ENCODE peak calls at places on chromosomes 16 and 17, in four cellular contexts. K is left lung; J is CD8-positive, alpha-beta T cell; O is stomach. T is an unnamed sample.

GRCh38 chr17:226108-226772 is 44.8 kb upstream of the DOC2B start:
- DNase-seq in K (no peak), J (no peak), O (no peak), T (peak; percentile 7)

GRCh38 chr16:3187798-3188674 is at the start of gene OR1F1:
- DNase-seq in K (no peak), J (peak; percentile 60), O (no peak), T (no peak)

GRCh38 chr16:55386534-55387296 is 62.7 kb downstream of the IRX6 start:
- DNase-seq in K (no peak), J (no peak), O (no peak), T (no peak)

GRCh38 chr17:6366144-6366755 is 68.7 kb downstream of the AIPL1 start:
- DNase-seq in K (no peak), J (no peak), O (no peak), T (no peak)

GRCh38 chr17:34626141-34626681 is 46.8 kb downstream of the TMEM132E start:
- DNase-seq in K (no peak), J (no peak), O (no peak), T (no peak)

GRCh38 chr16:51523400-51523799 is 372.3 kb upstream of the SALL1 start:
- DNase-seq in K (no peak), J (no peak), O (no peak), T (no peak)

GRCh38 chr16:50300942-50301625 is 34.7 kb downstream of the ADCY7 start:
- DNase-seq in K (peak; percentile 61), J (no peak), O (no peak), T (peak; percentile 27)

GRCh38 chr16:57938936-57939871 is 31.7 kb downstream of the CNGB1 start:
- DNase-seq in K (no peak), J (no peak), O (peak; percentile 74), T (peak; percentile 79)

GRCh38 chr16:24070851-24071250 is 185.3 kb upstream of the CACNG3 start:
- DNase-seq in K (no peak), J (no peak), O (no peak), T (no peak)

GRCh38 chr16:25089346-25089745 is 22.2 kb upstream of the LCMT1 start:
- DNase-seq in K (no peak), J (no peak), O (no peak), T (peak; percentile 53)

GRCh38 chr17:40850287-40850972 is 16.6 kb downstream of the KRT12 start:
- DNase-seq in K (no peak), J (no peak), O (no peak), T (no peak)

GRCh38 chr17:231191-231965 is 49.9 kb upstream of the DOC2B start:
- DNase-seq in K (no peak), J (no peak), O (no peak), T (peak; percentile 15)

GRCh38 chr17:17555151-17555550 is 36.4 kb downstream of the PEMT start:
- DNase-seq in K (peak; percentile 62), J (no peak), O (no peak), T (no peak)

GRCh38 chr17:63772801-63773271 is 561 bp downstream of the CCDC47 start:
- DNase-seq in K (no peak), J (no peak), O (no peak), T (no peak)

DNA sequence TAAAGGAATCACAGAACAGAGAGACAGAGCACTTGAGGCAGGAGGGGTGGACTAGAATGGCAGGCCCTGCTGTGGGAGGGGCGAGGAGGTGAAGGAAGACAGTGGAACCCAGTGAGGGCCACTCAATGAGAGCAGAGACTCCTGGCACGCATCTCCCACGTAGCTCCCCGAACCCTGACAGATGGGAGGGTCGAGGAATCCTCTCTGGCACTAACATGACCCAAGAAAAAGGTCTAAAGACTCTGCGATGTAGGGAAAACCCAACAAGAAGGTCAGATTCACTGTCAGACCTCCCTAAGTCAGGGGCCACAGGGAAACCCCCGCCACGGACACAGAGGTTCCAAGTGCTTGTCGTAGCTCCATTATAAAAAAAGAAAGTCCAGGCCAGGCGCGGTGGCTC is 15.0 kb downstream of the ZDHHC7 start:
- DNase-seq in K (no peak), J (no peak), O (no peak), T (no peak)
- H3K4me1 ChIP-seq in K (peaks cover 33% of the 10 kb centered on the region), J (no peaks in the 10 kb centered on the region), O (peaks cover 84% of the 10 kb centered on the region), T (peaks cover 58% of the 10 kb centered on the region)

GRCh38 chr17:77530591-77530990 is 389.8 kb downstream of the SEC14L1 start:
- DNase-seq in K (no peak), J (no peak), O (no peak), T (no peak)

GRCh38 chr17:77527836-77528505 is 387.2 kb downstream of the SEC14L1 start:
- DNase-seq in K (no peak), J (no peak), O (peak; percentile 11), T (no peak)

GRCh38 chr17:77528516-77529327 is 388.0 kb downstream of the SEC14L1 start:
- DNase-seq in K (no peak), J (peak; percentile 27), O (no peak), T (no peak)

GRCh38 chr17:77531002-77531401 is 390.2 kb downstream of the SEC14L1 start:
- DNase-seq in K (no peak), J (no peak), O (no peak), T (no peak)

GRCh38 chr17:77529328-77529650 is 388.5 kb downstream of the SEC14L1 start:
- DNase-seq in K (no peak), J (no peak), O (no peak), T (no peak)
- H3K4me3 ChIP-seq in K (no peak overlapping the region), J (no peak overlapping the region), O (no peak overlapping the region), T (no peak overlapping the region)

GRCh38 chr16:30740364-30741251 is 7.6 kb upstream of the PHKG2 start:
- DNase-seq in K (peak; percentile 88), J (no peak), O (peak; percentile 95), T (peak; percentile 96)
- H3K36me3 ChIP-seq in K (peaks cover 12% of the 10 kb centered on the region), J (peaks cover 35% of the 10 kb centered on the region), O (peaks cover 76% of the 10 kb centered on the region), T (peaks cover 13% of the 10 kb centered on the region)

GRCh38 chr17:1714488-1714979 is 4.4 kb upstream of the TLCD2 start:
- DNase-seq in K (peak; percentile 96), J (no peak), O (peak; percentile 96), T (peak; percentile 100)
- H3K4me1 ChIP-seq in K (peaks cover 44% of the 10 kb centered on the region), J (peaks cover 32% of the 10 kb centered on the region), O (peaks cover 60% of the 10 kb centered on the region), T (peaks cover 49% of the 10 kb centered on the region)

GRCh38 chr16:46882940-46883307 is 1.2 kb upstream of the GPT2 start:
- DNase-seq in K (no peak), J (no peak), O (no peak), T (no peak)
- H3K4me3 ChIP-seq in K (no peak overlapping the region), J (no peak overlapping the region), O (peak overlapping the region; percentile 78), T (no peak overlapping the region)

DNA sequence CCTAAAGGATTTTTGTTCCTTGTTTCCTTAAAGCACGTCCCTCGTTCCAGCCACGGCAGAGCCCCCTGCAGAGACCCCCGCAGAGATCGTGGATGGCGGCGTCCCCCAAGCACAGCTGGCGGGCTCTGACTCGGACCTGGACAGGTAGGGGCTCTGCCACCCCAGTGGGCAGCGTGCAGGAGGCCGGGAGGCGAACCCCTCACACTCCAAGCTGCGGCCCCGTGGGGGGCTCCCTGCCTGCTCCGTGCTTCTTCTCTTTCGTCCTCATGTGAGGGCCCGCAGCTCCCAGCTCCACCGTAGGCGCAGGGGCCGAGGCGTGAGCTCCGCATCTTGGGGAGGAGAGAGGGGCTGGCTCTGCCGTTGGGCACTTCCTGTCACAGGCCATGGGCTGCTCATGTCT is 8.5 kb downstream of the TELO2 start:
- DNase-seq in K (no peak), J (no peak), O (no peak), T (no peak)
- H3K36me3 ChIP-seq in K (no peaks in the 10 kb centered on the region), J (peaks cover 5% of the 10 kb centered on the region), O (peaks cover 93% of the 10 kb centered on the region), T (no peaks in the 10 kb centered on the region)

DNA sequence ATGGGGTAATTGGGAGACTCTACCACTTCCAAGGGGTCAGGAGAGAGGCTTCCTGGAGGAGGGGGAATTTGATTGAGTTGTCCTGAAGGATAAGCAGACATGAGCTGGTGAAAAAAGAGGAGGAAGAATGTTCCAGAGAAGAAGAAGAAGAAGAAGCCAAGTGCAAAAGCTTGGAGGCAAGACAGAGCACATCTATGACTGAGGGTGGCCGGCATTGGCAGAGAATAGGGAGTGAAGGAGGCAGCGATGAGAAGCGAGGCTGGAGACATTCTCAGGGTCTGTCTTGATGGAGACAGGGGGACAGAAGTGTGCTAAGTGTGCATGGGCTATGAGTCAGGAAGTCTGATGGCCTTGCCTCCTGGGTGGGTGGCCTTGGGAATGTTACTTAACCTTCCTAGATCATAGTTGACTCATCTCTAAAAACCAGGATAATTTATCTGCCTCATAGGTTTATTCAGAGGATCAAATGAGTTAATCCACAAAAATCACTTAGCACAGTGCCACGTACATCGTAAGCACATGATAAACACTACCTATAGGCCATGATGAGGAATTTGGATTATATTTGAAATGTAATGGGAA is 171.7 kb downstream of the ABCC12 start:
- DNase-seq in K (no peak), J (no peak), O (no peak), T (no peak)
- H3K4me1 ChIP-seq in K (no peaks in the 10 kb centered on the region), J (no peaks in the 10 kb centered on the region), O (no peaks in the 10 kb centered on the region), T (no peaks in the 10 kb centered on the region)

GRCh38 chr16:27492588-27492979 is 57.1 kb downstream of the GTF3C1 start:
- DNase-seq in K (no peak), J (no peak), O (no peak), T (no peak)

GRCh38 chr16:27491894-27492587 is 57.7 kb downstream of the GTF3C1 start:
- DNase-seq in K (no peak), J (no peak), O (no peak), T (no peak)

GRCh38 chr16:27498020-27498419 is 51.7 kb downstream of the GTF3C1 start:
- DNase-seq in K (no peak), J (no peak), O (no peak), T (no peak)

GRCh38 chr16:27498426-27498825 is 51.3 kb downstream of the GTF3C1 start:
- DNase-seq in K (no peak), J (no peak), O (no peak), T (no peak)

GRCh38 chr16:27495191-27495590 is 54.5 kb downstream of the GTF3C1 start:
- DNase-seq in K (no peak), J (no peak), O (no peak), T (peak; percentile 7)
- H3K4me3 ChIP-seq in K (no peak overlapping the region), J (no peak overlapping the region), O (no peak overlapping the region), T (no peak overlapping the region)

GRCh38 chr16:71658771-71659170 is 32.8 kb downstream of the MARVELD3 start:
- DNase-seq in K (no peak), J (no peak), O (no peak), T (peak; percentile 29)
- H3K36me3 ChIP-seq in K (no peaks in the 10 kb centered on the region), J (peaks cover 7% of the 10 kb centered on the region), O (peaks cover 85% of the 10 kb centered on the region), T (no peaks in the 10 kb centered on the region)

GRCh38 chr17:7440113-7440822 is 956 bp downstream of the FGF11 start:
- DNase-seq in K (peak; percentile 84), J (peak; percentile 35), O (peak; percentile 72), T (peak; percentile 65)
- H3K4me1 ChIP-seq in K (peaks cover 32% of the 10 kb centered on the region), J (peaks cover 54% of the 10 kb centered on the region), O (peaks cover 61% of the 10 kb centered on the region), T (peaks cover 31% of the 10 kb centered on the region)

T was measured in mucosa of descending colon.